ENCODE peak calls at places on chromosomes 2 and 18, in ten cellular contexts. J is HS-5; X is stimulated activated CD4-positive, alpha-beta T cell treated with anti-CD3 and anti-CD28 coated beads, TNF-alpha, amount 100 ng/mL, for 4 hours; O is HTR-8/SVneo; K is IMR-90; P is WTC11; V is T-helper 1 cell; W is osteocyte; E is epithelial cell of esophagus; T is foreskin fibroblast. H is an unnamed sample.

GRCh38 chr2:120477831-120478481 is 132.0 kb downstream of the INHBB start:
- DNase-seq in J (no peak), X (no peak), O (no peak), K (no peak), P (no peak), V (no peak), W (no peak), E (no peak), T (no peak), H (no peak)

GRCh38 chr2:48213646-48214045 is 307.3 kb upstream of the FBXO11 start:
- DNase-seq in J (no peak), X (no peak), O (no peak), K (no peak), P (no peak), V (no peak), W (no peak), E (no peak), T (no peak), H (no peak)

GRCh38 chr2:82494744-82495143 is 1964.3 kb downstream of the SUCLG1 start:
- DNase-seq in J (no peak), X (no peak), O (no peak), K (no peak), P (no peak), V (no peak), W (no peak), E (no peak), T (no peak), H (no peak)

GRCh38 chr18:54357082-54357659 is 487 bp downstream of the STARD6 start:
- DNase-seq in J (peak), X (no peak), O (no peak), K (peak), P (peak), V (no peak), W (no peak), E (peak), T (no peak), H (no peak)

GRCh38 chr2:29723255-29724001 is 198.0 kb downstream of the ALK start:
- DNase-seq in J (no peak), X (no peak), O (no peak), K (no peak), P (no peak), V (no peak), W (no peak), E (no peak), T (no peak), H (no peak)

GRCh38 chr2:196181484-196181883 is 10.1 kb upstream of the STK17B start:
- DNase-seq in J (no peak), X (no peak), O (no peak), K (no peak), P (no peak), V (no peak), W (no peak), E (no peak), T (peak), H (no peak)

GRCh38 chr2:38751847-38752410 is 768 bp upstream of the SRSF7 start:
- DNase-seq in J (no peak), X (no peak), O (peak), K (peak), P (no peak), V (no peak), W (no peak), E (no peak), T (no peak), H (no peak)

GRCh38 chr18:33275843-33276242 is 164.7 kb downstream of the CCDC178 start:
- DNase-seq in J (no peak), X (no peak), O (no peak), K (no peak), P (no peak), V (no peak), W (no peak), E (no peak), T (no peak), H (no peak)

GRCh38 chr2:129876576-129876975 is 102.9 kb upstream of the RAB6C start:
- DNase-seq in J (no peak), X (no peak), O (no peak), K (no peak), P (no peak), V (no peak), W (no peak), E (no peak), T (no peak), H (no peak)

GRCh38 chr2:24903527-24904103 is 16.4 kb downstream of the ADCY3 start:
- DNase-seq in J (no peak), X (no peak), O (no peak), K (no peak), P (no peak), V (no peak), W (no peak), E (no peak), T (no peak), H (no peak)

GRCh38 chr18:56952026-56952425 is 194.9 kb upstream of the BOD1L2 start:
- DNase-seq in J (no peak), X (no peak), O (no peak), K (no peak), P (no peak), V (no peak), W (no peak), E (no peak), T (no peak), H (no peak)

GRCh38 chr2:190158798-190159434 is 96.4 kb upstream of the MSTN start:
- DNase-seq in J (no peak), X (no peak), O (no peak), K (no peak), P (no peak), V (no peak), W (no peak), E (no peak), T (no peak), H (no peak)

GRCh38 chr2:14123436-14124103 is 508.9 kb upstream of the LRATD1 start:
- DNase-seq in J (no peak), X (no peak), O (no peak), K (no peak), P (no peak), V (no peak), W (no peak), E (peak), T (no peak), H (no peak)

GRCh38 chr2:95380731-95381130 is 21.8 kb upstream of the FAHD2A start:
- DNase-seq in J (no peak), X (no peak), O (no peak), K (no peak), P (no peak), V (no peak), W (no peak), E (no peak), T (no peak), H (no peak)

GRCh38 chr2:127012868-127013267 is 94.1 kb downstream of the BIN1 start:
- DNase-seq in J (no peak), X (no peak), O (no peak), K (peak), P (no peak), V (no peak), W (peak), E (peak), T (peak), H (no peak)

GRCh38 chr2:26327291-26328272 is 18.4 kb upstream of the SELENOI start:
- DNase-seq in J (no peak), X (no peak), O (no peak), K (peak), P (no peak), V (no peak), W (no peak), E (no peak), T (peak), H (peak)

GRCh38 chr18:49664086-49664890 is 102.4 kb downstream of the LIPG start:
- DNase-seq in J (no peak), X (no peak), O (no peak), K (no peak), P (peak), V (no peak), W (no peak), E (no peak), T (no peak), H (no peak)

GRCh38 chr2:158773121-158773520 is 22.0 kb upstream of the DAPL1 start:
- DNase-seq in J (no peak), X (no peak), O (no peak), K (peak), P (no peak), V (no peak), W (no peak), E (no peak), T (peak), H (peak)

GRCh38 chr2:179467111-179467510 is 202.5 kb upstream of the SESTD1 start:
- DNase-seq in J (peak), X (no peak), O (peak), K (peak), P (no peak), V (no peak), W (no peak), E (peak), T (peak), H (peak)

GRCh38 chr2:118687698-118688097 is 159.8 kb downstream of the EN1 start:
- DNase-seq in J (no peak), X (no peak), O (no peak), K (no peak), P (no peak), V (no peak), W (no peak), E (peak), T (peak), H (peak)

GRCh38 chr2:235171511-235172130 is 219.8 kb downstream of the SH3BP4 start:
- DNase-seq in J (peak), X (no peak), O (peak), K (peak), P (no peak), V (no peak), W (no peak), E (peak), T (peak), H (peak)

GRCh38 chr2:168454737-168455691 is 1.1 kb upstream of the CERS6 start:
- DNase-seq in J (no peak), X (no peak), O (no peak), K (no peak), P (no peak), V (no peak), W (no peak), E (no peak), T (no peak), H (no peak)

GRCh38 chr2:121471571-121472464 is 58.9 kb upstream of the RNU4ATAC start:
- DNase-seq in J (peak), X (no peak), O (peak), K (peak), P (no peak), V (no peak), W (no peak), E (no peak), T (peak), H (peak)

GRCh38 chr2:11097988-11098387 is 57.3 kb upstream of the SLC66A3 start:
- DNase-seq in J (no peak), X (no peak), O (no peak), K (no peak), P (no peak), V (no peak), W (no peak), E (no peak), T (no peak), H (no peak)

GRCh38 chr2:36993841-36994620 is 27.7 kb upstream of the STRN start:
- DNase-seq in J (no peak), X (no peak), O (no peak), K (no peak), P (no peak), V (no peak), W (no peak), E (no peak), T (peak), H (peak)

H was measured in adipocyte.